ENCODE peak calls at places on chromosomes 4 and X, in four cellular contexts. J, T, M and G are unnamed samples.
A peak's percentile ranks its signal among the peaks of the same experiment; 100 is the strongest.

GRCh38 chr4:40842318-40842717 is 92.6 kb downstream of the NSUN7 start:
- DNase-seq in M (no peak), T (peak; percentile 41), J (no peak), G (no peak)

GRCh38 chrX:24498181-24498580 is 33.1 kb downstream of the PDK3 start:
- DNase-seq in J (no peak), M (no peak), T (no peak), G (no peak)

GRCh38 chr4:20311863-20312262 is 60.2 kb downstream of the SLIT2 start:
- DNase-seq in T (no peak), M (no peak), J (no peak), G (no peak)

GRCh38 chr4:1179976-1180375 is 7.6 kb upstream of the SPON2 start:
- DNase-seq in T (no peak), M (no peak), J (no peak), G (no peak)

GRCh38 chr4:77092832-77093800 is 17.3 kb upstream of the CCNI start:
- DNase-seq in T (no peak), M (no peak), J (no peak), G (no peak)

GRCh38 chr4:37951465-37952352 is 8.5 kb upstream of the PTTG2 start:
- DNase-seq in J (no peak), M (no peak), T (no peak), G (no peak)

GRCh38 chr4:122313001-122313400 is 65.8 kb upstream of the ADAD1 start:
- DNase-seq in M (no peak), J (no peak), T (no peak), G (no peak)

GRCh38 chr4:113502476-113502875 is 259.1 kb downstream of the CAMK2D start:
- DNase-seq in J (no peak), M (no peak), T (no peak), G (no peak)

GRCh38 chrX:65879977-65880799 is 159.7 kb downstream of the VSIG4 start:
- DNase-seq in M (no peak), T (no peak), J (no peak), G (no peak)

GRCh38 chr4:136329042-136329662 is 1203.1 kb downstream of the PCDH18 start:
- DNase-seq in T (no peak), M (no peak), J (no peak), G (no peak)

GRCh38 chrX:97683256-97683655 is 799.5 kb downstream of the RPA4 start:
- DNase-seq in T (no peak), J (no peak), M (no peak), G (no peak)

GRCh38 chr4:155787113-155787710 is 28.4 kb downstream of the GUCY1B1 start:
- DNase-seq in M (peak; percentile 39), T (peak; percentile 20), J (no peak), G (peak; percentile 2)

GRCh38 chrX:53086464-53086863 is 4.3 kb downstream of the TSPYL2 start:
- DNase-seq in T (no peak), M (no peak), J (no peak), G (no peak)

GRCh38 chr4:100695039-100695654 is 177.3 kb upstream of the EMCN start:
- DNase-seq in T (no peak), M (no peak), J (no peak), G (no peak)

GRCh38 chrX:45143455-45143854 is 57.2 kb downstream of the DIPK2B start:
- DNase-seq in T (no peak), M (peak; percentile 90), J (no peak), G (no peak)

GRCh38 chr4:8745036-8745827 is 126.4 kb downstream of the HMX1 start:
- DNase-seq in T (no peak), J (no peak), M (no peak), G (no peak)